ENCODE peak calls at places on chromosomes 6 and 20, in nine cellular contexts. Y, T, C, R, K, N, I, V and L are unnamed samples.

GRCh38 chr6:138105446-138105845 is 1.8 kb downstream of the PERP start:
- DNase-seq in Y (no peak), T (no peak), C (no peak), R (peak), K (no peak), N (no peak), I (no peak), V (no peak), L (no peak)

GRCh38 chr6:99822741-99823512 is 171.1 kb downstream of the MCHR2 start:
- DNase-seq in Y (no peak), T (peak), C (peak), R (peak), K (peak), N (no peak), I (peak), V (no peak), L (peak)

GRCh38 chr6:163707385-163708355 is 293.2 kb downstream of the QKI start:
- DNase-seq in Y (peak), T (no peak), C (no peak), R (no peak), K (no peak), N (no peak), I (peak), V (no peak), L (no peak)

GRCh38 chr6:27333642-27334040 is 21.6 kb upstream of the POM121L2 start:
- DNase-seq in Y (no peak), T (no peak), C (peak), R (no peak), K (no peak), N (no peak), I (no peak), V (no peak), L (no peak)

GRCh38 chr6:7640607-7641577 is 50.9 kb downstream of the SNRNP48 start:
- DNase-seq in Y (no peak), T (peak), C (peak), R (peak), K (peak), N (no peak), I (no peak), V (no peak), L (no peak)

GRCh38 chr20:64003970-64004725 is 23.2 kb downstream of the PRPF6 start:
- DNase-seq in Y (no peak), T (no peak), C (no peak), R (no peak), K (no peak), N (no peak), I (no peak), V (no peak), L (no peak)

GRCh38 chr6:108621117-108621516 is 60.4 kb downstream of the FOXO3 start:
- DNase-seq in Y (no peak), T (peak), C (peak), R (peak), K (peak), N (no peak), I (no peak), V (no peak), L (no peak)

GRCh38 chr6:26743941-26744699 is 84.6 kb upstream of the ZNF322 start:
- DNase-seq in Y (no peak), T (no peak), C (no peak), R (no peak), K (no peak), N (no peak), I (peak), V (no peak), L (no peak)

GRCh38 chr20:9408422-9409300 is 105.7 kb upstream of the LAMP5 start:
- DNase-seq in Y (no peak), T (peak), C (peak), R (no peak), K (peak), N (no peak), I (no peak), V (no peak), L (no peak)

GRCh38 chr6:105711216-105711615 is 308.3 kb upstream of the PREP start:
- DNase-seq in Y (no peak), T (no peak), C (no peak), R (no peak), K (no peak), N (no peak), I (no peak), V (no peak), L (no peak)

GRCh38 chr20:50141811-50142561 is 11.5 kb downstream of the PEDS1 start:
- DNase-seq in Y (no peak), T (no peak), C (no peak), R (no peak), K (no peak), N (no peak), I (no peak), V (no peak), L (no peak)

GRCh38 chr6:162973141-162973872 is 245.5 kb downstream of the PACRG start:
- DNase-seq in Y (no peak), T (no peak), C (peak), R (no peak), K (no peak), N (no peak), I (no peak), V (no peak), L (no peak)

GRCh38 chr6:3305216-3305565 is 46.4 kb downstream of the PSMG4 start:
- DNase-seq in Y (no peak), T (no peak), C (no peak), R (no peak), K (no peak), N (no peak), I (no peak), V (no peak), L (no peak)

GRCh38 chr6:32785781-32786533 is 22.6 kb upstream of the HLA-DQB2 start:
- DNase-seq in Y (no peak), T (peak), C (peak), R (peak), K (no peak), N (no peak), I (peak), V (no peak), L (no peak)

GRCh38 chr6:17768388-17768787 is 61.7 kb upstream of the NUP153 start:
- DNase-seq in Y (no peak), T (peak), C (peak), R (no peak), K (no peak), N (no peak), I (no peak), V (no peak), L (no peak)

GRCh38 chr6:105484238-105485161 is 81.6 kb upstream of the PREP start:
- DNase-seq in Y (no peak), T (peak), C (peak), R (peak), K (no peak), N (no peak), I (no peak), V (no peak), L (no peak)

GRCh38 chr20:22577515-22578220 is 6.7 kb downstream of the FOXA2 start:
- DNase-seq in Y (peak), T (no peak), C (no peak), R (no peak), K (no peak), N (no peak), I (no peak), V (peak), L (no peak)

GRCh38 chr6:40887904-40888303 is 151.1 kb downstream of the UNC5CL start:
- DNase-seq in Y (no peak), T (no peak), C (no peak), R (no peak), K (no peak), N (no peak), I (no peak), V (no peak), L (no peak)

GRCh38 chr6:40885139-40885774 is 153.8 kb downstream of the UNC5CL start:
- DNase-seq in Y (no peak), T (no peak), C (no peak), R (no peak), K (no peak), N (no peak), I (no peak), V (no peak), L (no peak)

GRCh38 chr6:40889137-40889832 is 149.7 kb downstream of the UNC5CL start:
- DNase-seq in Y (no peak), T (no peak), C (no peak), R (no peak), K (no peak), N (no peak), I (no peak), V (no peak), L (no peak)

GRCh38 chr6:40888456-40888990 is 150.5 kb downstream of the UNC5CL start:
- DNase-seq in Y (no peak), T (no peak), C (no peak), R (no peak), K (no peak), N (no peak), I (no peak), V (no peak), L (no peak)

GRCh38 chr6:40887079-40887822 is 151.8 kb downstream of the UNC5CL start:
- DNase-seq in Y (no peak), T (no peak), C (no peak), R (no peak), K (no peak), N (no peak), I (no peak), V (no peak), L (no peak)
- TF ChIP-seq CTCF in Y (no peak), T (no peak), C (no peak), R (no peak), K (no peak), N (no peak), I (no peak), V (no peak), L (no peak)

GRCh38 chr6:148954934-148955915 is 208.4 kb downstream of the UST start:
- DNase-seq in Y (no peak), T (no peak), C (no peak), R (no peak), K (no peak), N (no peak), I (no peak), V (no peak), L (no peak)
- TF ChIP-seq CTCF in Y (no peak), T (no peak), C (no peak), R (no peak), K (no peak), N (no peak), I (no peak), V (no peak), L (no peak)

GRCh38 chr6:43771210-43771857 is 1.3 kb downstream of the VEGFA start:
- DNase-seq in Y (peak), T (peak), C (peak), R (peak), K (no peak), N (peak), I (peak), V (peak), L (no peak)
- TF ChIP-seq CTCF in Y (no peak), T (no peak), C (no peak), R (no peak), K (no peak), N (no peak), I (no peak), V (no peak), L (no peak)

DNA sequence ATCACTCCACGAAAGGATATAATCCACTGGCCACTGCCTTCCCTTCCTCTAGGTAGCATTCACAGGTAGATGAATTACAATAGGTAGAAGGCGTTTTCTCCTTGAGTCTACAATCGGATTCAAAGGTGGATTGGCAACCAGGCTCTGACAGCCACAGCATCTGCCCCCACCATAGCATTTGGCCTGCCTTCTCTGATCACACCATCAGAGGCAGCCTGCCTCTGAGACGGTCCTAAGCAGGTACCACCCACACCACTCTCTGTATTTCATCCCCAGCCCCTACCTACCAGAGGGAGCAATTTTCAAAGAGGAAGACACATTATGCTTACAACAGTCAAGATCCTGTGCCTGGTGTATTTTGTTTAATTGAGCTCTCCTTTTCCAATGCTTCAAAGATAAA is 210.5 kb upstream of the SPTLC3 start:
- DNase-seq in Y (no peak), T (no peak), C (no peak), R (no peak), K (no peak), N (no peak), I (no peak), V (no peak), L (no peak)
- TF ChIP-seq CTCF in Y (no peak), T (no peak), C (no peak), R (no peak), K (no peak), N (no peak), I (no peak), V (no peak), L (no peak)